ENCODE peak calls at places on chromosome 21, in four cellular contexts. V is left ventricle myocardium inferior, E is transverse colon, B is GM12878. S is an unnamed sample.

GRCh38 chr21:35506352-35506751 is 457.2 kb upstream of the RUNX1 start:
- DNase-seq in V (no peak), E (no peak), B (no peak), S (no peak)

GRCh38 chr21:25911730-25912401 is 177.1 kb downstream of the GABPA start:
- DNase-seq in V (peak), E (peak), B (no peak), S (no peak)

GRCh38 chr21:46661211-46661625 is 25.7 kb downstream of the PRMT2 start:
- DNase-seq in V (peak), E (peak), B (no peak), S (no peak)

GRCh38 chr21:17083084-17083483 is 429.8 kb upstream of the CXADR start:
- DNase-seq in V (no peak), E (no peak), B (no peak), S (no peak)

GRCh38 chr21:31752352-31752751 is 20.4 kb upstream of the SCAF4 start:
- DNase-seq in V (no peak), E (no peak), B (no peak), S (no peak)

GRCh38 chr21:17497345-17497744 is 15.5 kb upstream of the CXADR start:
- DNase-seq in V (no peak), E (no peak), B (no peak), S (no peak)

GRCh38 chr21:44709426-44710293 is 1.7 kb downstream of the TSPEAR start:
- DNase-seq in V (no peak), E (no peak), B (no peak), S (peak)

GRCh38 chr21:41121785-41122415 is 46.1 kb upstream of the BACE2 start:
- DNase-seq in V (peak), E (peak), B (peak), S (peak)

GRCh38 chr21:46100426-46100825 is 2.5 kb downstream of the COL6A2 start:
- DNase-seq in V (no peak), E (peak), B (no peak), S (no peak)

GRCh38 chr21:36909423-36909822 is 57.0 kb downstream of the HLCS start:
- DNase-seq in V (no peak), E (no peak), B (no peak), S (no peak)

GRCh38 chr21:34801519-34802132 is 132.8 kb downstream of the CLIC6 start:
- DNase-seq in V (no peak), E (no peak), B (no peak), S (no peak)

S was measured in Peyer's patch.